ENCODE peak calls at places on chromosomes 5 and 9, in seven cellular contexts. One of them, this sample, is unnamed.

GRCh38 chr9:134634190-134634589 is 7.4 kb upstream of the COL5A1 start:
- DNase-seq in colonic mucosa: no peak
- DNase-seq in CD4-positive, alpha-beta memory T cell: no peak
- DNase-seq in CD4-positive, alpha-beta T cell: no peak
- DNase-seq in breast epithelium: no peak
- DNase-seq in SK-N-SH: no peak
- DNase-seq in heart right ventricle: no peak
- DNase-seq in this sample: no peak

GRCh38 chr9:117413346-117414219 is 1.3 kb downstream of the ASTN2 start:
- DNase-seq in CD4-positive, alpha-beta memory T cell: no peak
- DNase-seq in CD4-positive, alpha-beta T cell: no peak
- DNase-seq in colonic mucosa: no peak
- DNase-seq in SK-N-SH: peak; percentile 82
- DNase-seq in breast epithelium: no peak
- DNase-seq in heart right ventricle: no peak
- DNase-seq in this sample: no peak

GRCh38 chr5:150599917-150600511 is 40.4 kb upstream of the SYNPO start:
- DNase-seq in CD4-positive, alpha-beta memory T cell: no peak
- DNase-seq in SK-N-SH: peak; percentile 86
- DNase-seq in colonic mucosa: peak; percentile 90
- DNase-seq in breast epithelium: no peak
- DNase-seq in CD4-positive, alpha-beta T cell: no peak
- DNase-seq in heart right ventricle: peak; percentile 91
- DNase-seq in this sample: no peak

GRCh38 chr5:33212439-33212838 is 228.3 kb upstream of the TARS1 start:
- DNase-seq in breast epithelium: no peak
- DNase-seq in colonic mucosa: no peak
- DNase-seq in CD4-positive, alpha-beta memory T cell: no peak
- DNase-seq in CD4-positive, alpha-beta T cell: no peak
- DNase-seq in heart right ventricle: no peak
- DNase-seq in SK-N-SH: no peak
- DNase-seq in this sample: no peak

GRCh38 chr5:109016300-109016699 is 268.6 kb downstream of the FER start:
- DNase-seq in CD4-positive, alpha-beta T cell: no peak
- DNase-seq in colonic mucosa: no peak
- DNase-seq in breast epithelium: no peak
- DNase-seq in CD4-positive, alpha-beta memory T cell: no peak
- DNase-seq in SK-N-SH: no peak
- DNase-seq in heart right ventricle: no peak
- DNase-seq in this sample: no peak

GRCh38 chr5:139648205-139649081 is at the start of gene CXXC5:
- DNase-seq in heart right ventricle: peak; percentile 87
- DNase-seq in CD4-positive, alpha-beta T cell: peak; percentile 17
- DNase-seq in breast epithelium: no peak
- DNase-seq in SK-N-SH: peak; percentile 96
- DNase-seq in colonic mucosa: peak; percentile 85
- DNase-seq in CD4-positive, alpha-beta memory T cell: no peak
- DNase-seq in this sample: no peak

GRCh38 chr9:38486837-38487236 is 62.6 kb upstream of the IGFBPL1 start:
- DNase-seq in SK-N-SH: no peak
- DNase-seq in breast epithelium: no peak
- DNase-seq in heart right ventricle: no peak
- DNase-seq in CD4-positive, alpha-beta memory T cell: no peak
- DNase-seq in colonic mucosa: no peak
- DNase-seq in CD4-positive, alpha-beta T cell: no peak
- DNase-seq in this sample: no peak

GRCh38 chr5:61245486-61245885 is 83.2 kb upstream of the SMIM15 start:
- DNase-seq in colonic mucosa: peak; percentile 54
- DNase-seq in SK-N-SH: peak; percentile 22
- DNase-seq in heart right ventricle: no peak
- DNase-seq in CD4-positive, alpha-beta T cell: no peak
- DNase-seq in CD4-positive, alpha-beta memory T cell: no peak
- DNase-seq in breast epithelium: no peak
- DNase-seq in this sample: no peak

GRCh38 chr5:179558912-179559279 is 8.5 kb downstream of the RUFY1 start:
- DNase-seq in colonic mucosa: peak; percentile 83
- DNase-seq in CD4-positive, alpha-beta T cell: no peak
- DNase-seq in heart right ventricle: no peak
- DNase-seq in SK-N-SH: peak; percentile 64
- DNase-seq in CD4-positive, alpha-beta memory T cell: no peak
- DNase-seq in breast epithelium: no peak
- DNase-seq in this sample: peak; percentile 22

GRCh38 chr5:136810198-136810823 is 445.0 kb upstream of the TRPC7 start:
- DNase-seq in CD4-positive, alpha-beta memory T cell: no peak
- DNase-seq in SK-N-SH: no peak
- DNase-seq in CD4-positive, alpha-beta T cell: no peak
- DNase-seq in breast epithelium: no peak
- DNase-seq in colonic mucosa: no peak
- DNase-seq in heart right ventricle: peak; percentile 44
- DNase-seq in this sample: no peak

GRCh38 chr5:83972236-83972635 is 251.6 kb upstream of the HAPLN1 start:
- DNase-seq in breast epithelium: no peak
- DNase-seq in CD4-positive, alpha-beta memory T cell: no peak
- DNase-seq in SK-N-SH: no peak
- DNase-seq in colonic mucosa: no peak
- DNase-seq in heart right ventricle: no peak
- DNase-seq in CD4-positive, alpha-beta T cell: no peak
- DNase-seq in this sample: no peak

GRCh38 chr5:137325721-137326120 is 173.4 kb downstream of the SPOCK1 start:
- DNase-seq in SK-N-SH: no peak
- DNase-seq in CD4-positive, alpha-beta T cell: no peak
- DNase-seq in heart right ventricle: no peak
- DNase-seq in colonic mucosa: no peak
- DNase-seq in breast epithelium: no peak
- DNase-seq in CD4-positive, alpha-beta memory T cell: no peak
- DNase-seq in this sample: no peak

GRCh38 chr5:151751091-151751490 is 7.3 kb downstream of the ATOX1 start:
- DNase-seq in CD4-positive, alpha-beta memory T cell: no peak
- DNase-seq in breast epithelium: no peak
- DNase-seq in colonic mucosa: no peak
- DNase-seq in heart right ventricle: no peak
- DNase-seq in SK-N-SH: no peak
- DNase-seq in CD4-positive, alpha-beta T cell: no peak
- DNase-seq in this sample: no peak

GRCh38 chr5:62450259-62450658 is 37.7 kb downstream of the IPO11 start:
- DNase-seq in colonic mucosa: no peak
- DNase-seq in CD4-positive, alpha-beta memory T cell: no peak
- DNase-seq in CD4-positive, alpha-beta T cell: no peak
- DNase-seq in SK-N-SH: no peak
- DNase-seq in heart right ventricle: no peak
- DNase-seq in breast epithelium: no peak
- DNase-seq in this sample: no peak

GRCh38 chr5:34474573-34475021 is 181.5 kb upstream of the RAI14 start:
- DNase-seq in breast epithelium: no peak
- DNase-seq in colonic mucosa: no peak
- DNase-seq in CD4-positive, alpha-beta T cell: no peak
- DNase-seq in heart right ventricle: no peak
- DNase-seq in CD4-positive, alpha-beta memory T cell: peak; percentile 15
- DNase-seq in SK-N-SH: peak; percentile 53
- DNase-seq in this sample: no peak

GRCh38 chr9:14314929-14315753 is 1.2 kb upstream of the NFIB start:
- DNase-seq in SK-N-SH: peak; percentile 91
- DNase-seq in CD4-positive, alpha-beta memory T cell: no peak
- DNase-seq in colonic mucosa: peak; percentile 93
- DNase-seq in breast epithelium: peak; percentile 89
- DNase-seq in CD4-positive, alpha-beta T cell: no peak
- DNase-seq in heart right ventricle: peak; percentile 94
- DNase-seq in this sample: peak; percentile 90

GRCh38 chr5:102740515-102740914 is 14.6 kb upstream of the PAM start:
- DNase-seq in colonic mucosa: no peak
- DNase-seq in CD4-positive, alpha-beta T cell: no peak
- DNase-seq in breast epithelium: no peak
- DNase-seq in CD4-positive, alpha-beta memory T cell: no peak
- DNase-seq in SK-N-SH: no peak
- DNase-seq in heart right ventricle: no peak
- DNase-seq in this sample: no peak

GRCh38 chr9:28007097-28007817 is 434.0 kb upstream of the C9orf72 start:
- DNase-seq in heart right ventricle: no peak
- DNase-seq in colonic mucosa: no peak
- DNase-seq in breast epithelium: no peak
- DNase-seq in CD4-positive, alpha-beta memory T cell: no peak
- DNase-seq in CD4-positive, alpha-beta T cell: no peak
- DNase-seq in SK-N-SH: no peak
- DNase-seq in this sample: no peak

GRCh38 chr5:139138109-139138508 is 60.1 kb downstream of the SIL1 start:
- DNase-seq in CD4-positive, alpha-beta T cell: no peak
- DNase-seq in CD4-positive, alpha-beta memory T cell: no peak
- DNase-seq in SK-N-SH: no peak
- DNase-seq in colonic mucosa: no peak
- DNase-seq in heart right ventricle: no peak
- DNase-seq in breast epithelium: no peak
- DNase-seq in this sample: no peak

GRCh38 chr5:62931551-62931950 is 352.9 kb downstream of the LRRC70 start:
- DNase-seq in CD4-positive, alpha-beta T cell: no peak
- DNase-seq in breast epithelium: no peak
- DNase-seq in SK-N-SH: no peak
- DNase-seq in heart right ventricle: no peak
- DNase-seq in CD4-positive, alpha-beta memory T cell: no peak
- DNase-seq in colonic mucosa: no peak
- DNase-seq in this sample: no peak

GRCh38 chr5:95858023-95858461 is 35.5 kb upstream of the GLRX start:
- DNase-seq in SK-N-SH: no peak
- DNase-seq in heart right ventricle: peak; percentile 38
- DNase-seq in CD4-positive, alpha-beta memory T cell: no peak
- DNase-seq in breast epithelium: no peak
- DNase-seq in colonic mucosa: no peak
- DNase-seq in CD4-positive, alpha-beta T cell: no peak
- DNase-seq in this sample: no peak

DNA sequence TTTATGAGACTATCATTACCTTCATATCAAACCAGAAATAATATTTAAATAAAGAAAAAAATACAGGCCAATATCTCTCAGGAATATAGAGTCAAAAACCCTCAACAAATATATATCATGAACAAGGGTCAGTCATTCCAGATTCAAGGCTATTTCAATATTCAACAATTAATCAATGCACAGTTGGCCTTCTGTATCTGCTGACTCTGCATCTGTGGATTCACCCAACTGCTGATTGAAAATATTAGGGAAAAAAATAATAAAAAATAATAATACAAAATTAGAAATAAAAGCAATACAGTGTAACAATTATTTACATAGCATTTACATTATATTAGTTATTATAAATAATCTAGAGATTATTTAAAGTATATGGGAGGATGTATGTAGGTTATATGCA is 1114.0 kb downstream of the CDH12 start:
- DNase-seq in colonic mucosa: no peak
- DNase-seq in heart right ventricle: no peak
- DNase-seq in CD4-positive, alpha-beta memory T cell: no peak
- DNase-seq in SK-N-SH: no peak
- DNase-seq in breast epithelium: no peak
- DNase-seq in CD4-positive, alpha-beta T cell: no peak
- DNase-seq in this sample: no peak
- H3K27ac ChIP-seq in colonic mucosa: no peak overlapping the region
- H3K27ac ChIP-seq in heart right ventricle: no peak overlapping the region
- H3K27ac ChIP-seq in CD4-positive, alpha-beta memory T cell: no peak overlapping the region
- H3K27ac ChIP-seq in SK-N-SH: no peak overlapping the region
- H3K27ac ChIP-seq in breast epithelium: no peak overlapping the region
- H3K27ac ChIP-seq in CD4-positive, alpha-beta T cell: no peak overlapping the region
- H3K27ac ChIP-seq in this sample: no peak overlapping the region

DNA sequence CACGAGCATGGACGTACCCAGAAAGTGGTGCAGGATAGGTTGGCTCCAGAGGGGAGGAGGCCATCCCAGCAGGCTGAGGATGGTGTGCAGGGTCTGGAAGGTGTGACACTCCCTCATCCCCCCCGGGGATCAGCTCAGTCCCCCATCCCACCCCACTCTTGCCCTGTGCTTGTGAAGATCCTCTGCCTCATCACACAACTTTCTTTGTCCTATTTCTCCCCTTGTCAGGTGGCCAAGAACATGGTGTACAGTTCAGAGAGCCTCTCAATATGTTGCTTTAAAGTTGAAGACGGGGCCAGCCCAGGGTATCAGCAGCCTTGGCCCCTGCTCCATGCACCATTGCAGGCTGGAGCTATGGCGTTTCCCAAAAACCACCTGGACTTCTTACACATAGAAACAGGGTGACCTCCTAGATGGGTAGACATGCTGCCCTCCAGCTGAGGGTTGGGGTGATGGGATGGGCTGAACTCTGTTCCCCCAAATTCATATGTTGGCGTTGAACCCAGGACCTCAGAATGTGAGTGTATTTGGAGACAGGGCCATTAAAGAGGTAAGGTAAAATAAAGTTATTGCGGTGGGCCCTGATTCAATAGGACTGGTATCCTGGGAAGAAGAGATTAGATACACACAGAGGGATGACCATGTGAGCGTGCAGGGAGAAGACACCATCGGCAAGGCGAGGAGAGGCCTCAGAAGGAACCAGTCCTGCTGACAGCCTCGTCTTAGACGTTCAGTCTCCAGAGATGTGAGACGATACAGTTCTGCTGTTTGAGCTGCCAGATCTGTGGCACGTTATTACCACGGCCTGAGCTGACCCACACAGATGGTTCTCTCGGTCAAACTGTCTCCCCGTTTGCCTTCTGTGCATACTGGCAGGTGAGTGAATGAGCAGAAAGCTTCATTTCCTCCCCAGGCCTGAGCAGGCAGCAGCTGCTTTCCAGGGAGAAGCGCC is 272.5 kb downstream of the GADD45G start:
- DNase-seq in CD4-positive, alpha-beta T cell: no peak
- DNase-seq in SK-N-SH: no peak
- DNase-seq in heart right ventricle: no peak
- DNase-seq in breast epithelium: no peak
- DNase-seq in CD4-positive, alpha-beta memory T cell: no peak
- DNase-seq in colonic mucosa: no peak
- DNase-seq in this sample: no peak
- H3K27ac ChIP-seq in CD4-positive, alpha-beta T cell: no peak overlapping the region
- H3K27ac ChIP-seq in SK-N-SH: no peak overlapping the region
- H3K27ac ChIP-seq in heart right ventricle: peak overlapping the region; percentile 89
- H3K27ac ChIP-seq in breast epithelium: no peak overlapping the region
- H3K27ac ChIP-seq in CD4-positive, alpha-beta memory T cell: no peak overlapping the region
- H3K27ac ChIP-seq in colonic mucosa: no peak overlapping the region
- H3K27ac ChIP-seq in this sample: no peak overlapping the region

GRCh38 chr5:131394128-131394527 is 130.3 kb downstream of the CDC42SE2 start:
- DNase-seq in SK-N-SH: no peak
- DNase-seq in colonic mucosa: no peak
- DNase-seq in breast epithelium: no peak
- DNase-seq in heart right ventricle: no peak
- DNase-seq in CD4-positive, alpha-beta memory T cell: peak; percentile 80
- DNase-seq in CD4-positive, alpha-beta T cell: no peak
- DNase-seq in this sample: no peak
- H3K27ac ChIP-seq in SK-N-SH: no peak overlapping the region
- H3K27ac ChIP-seq in colonic mucosa: peak overlapping the region; percentile 22
- H3K27ac ChIP-seq in breast epithelium: no peak overlapping the region
- H3K27ac ChIP-seq in heart right ventricle: no peak overlapping the region
- H3K27ac ChIP-seq in CD4-positive, alpha-beta memory T cell: peak overlapping the region; percentile 85
- H3K27ac ChIP-seq in CD4-positive, alpha-beta T cell: peak overlapping the region; percentile 85
- H3K27ac ChIP-seq in this sample: peak overlapping the region; percentile 82

DNA sequence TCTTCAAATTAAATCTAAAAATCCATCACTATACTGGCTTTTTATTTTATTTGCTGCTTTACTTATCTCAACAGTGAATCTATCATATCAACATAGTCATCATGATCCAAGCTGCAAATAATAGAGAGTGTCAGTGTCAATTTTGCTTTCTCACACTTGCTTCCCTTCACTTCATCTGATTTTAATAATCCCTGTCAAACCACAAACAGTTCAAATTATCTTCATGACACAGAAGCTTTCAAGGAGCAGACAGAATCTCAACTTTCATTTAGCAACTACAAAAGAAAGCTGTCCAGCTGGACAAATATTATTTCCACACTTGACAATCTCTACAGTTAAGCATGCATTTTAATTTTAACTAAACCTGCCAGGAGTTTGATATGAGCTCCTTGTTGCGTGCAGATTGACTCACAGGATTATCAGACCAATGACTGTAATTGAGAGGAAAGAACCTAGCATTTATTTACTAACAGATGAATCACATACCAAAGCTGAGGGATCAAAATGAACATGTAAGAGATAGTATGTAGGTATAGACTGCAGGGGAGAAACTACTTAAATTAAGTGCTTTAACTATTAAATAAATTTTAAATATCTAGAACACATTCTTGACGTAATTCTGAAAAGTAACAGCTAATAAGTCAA is 56.0 kb downstream of the KIAA0825 start:
- DNase-seq in SK-N-SH: no peak
- DNase-seq in breast epithelium: no peak
- DNase-seq in heart right ventricle: no peak
- DNase-seq in colonic mucosa: no peak
- DNase-seq in CD4-positive, alpha-beta memory T cell: no peak
- DNase-seq in CD4-positive, alpha-beta T cell: no peak
- DNase-seq in this sample: no peak
- H3K27ac ChIP-seq in SK-N-SH: no peak overlapping the region
- H3K27ac ChIP-seq in breast epithelium: no peak overlapping the region
- H3K27ac ChIP-seq in heart right ventricle: no peak overlapping the region
- H3K27ac ChIP-seq in colonic mucosa: no peak overlapping the region
- H3K27ac ChIP-seq in CD4-positive, alpha-beta memory T cell: no peak overlapping the region
- H3K27ac ChIP-seq in CD4-positive, alpha-beta T cell: no peak overlapping the region
- H3K27ac ChIP-seq in this sample: no peak overlapping the region

This sample was measured in substantia nigra.